ENCODE peak calls at places on chromosomes 4 and X, in seven cellular contexts. M is stimulated activated CD4-positive, alpha-beta T cell treated with anti-CD3 and anti-CD28 coated beads, TNF-alpha, amount 100 ng/mL, for 24 hours; I is amygdala; E is KG1; K is thyroid gland; J is CD8-positive, alpha-beta memory T cell; Q is AG10803. X is an unnamed sample.

GRCh38 chr4:178917756-178918155 is 1475.5 kb upstream of the AGA start:
- DNase-seq in E (no peak), I (no peak), M (no peak), J (no peak), K (no peak), Q (no peak), X (no peak)

GRCh38 chr4:186486172-186486571 is 69.2 kb downstream of the MTNR1A start:
- DNase-seq in E (no peak), M (no peak), J (no peak), K (peak; percentile 13), Q (peak; percentile 41), I (no peak), X (no peak)

GRCh38 chrX:36916941-36917340 is 91.2 kb upstream of the FAM47C start:
- DNase-seq in Q (no peak), E (no peak), I (no peak), M (no peak), J (no peak), K (no peak), X (no peak)

GRCh38 chrX:54246866-54247265 is 63.8 kb upstream of the FAM120C start:
- DNase-seq in J (no peak), M (no peak), I (no peak), K (no peak), Q (peak; percentile 36), E (no peak), X (no peak)

GRCh38 chr4:156788782-156789181 is 182.8 kb downstream of the PDGFC start:
- DNase-seq in I (no peak), Q (no peak), M (no peak), J (no peak), E (no peak), K (no peak), X (no peak)

GRCh38 chr4:85372986-85373385 is 102.0 kb upstream of the ARHGAP24 start:
- DNase-seq in M (no peak), I (no peak), Q (no peak), K (no peak), E (no peak), J (no peak), X (no peak)

GRCh38 chrX:27964432-27964831 is 16.8 kb downstream of the DCAF8L1 start:
- DNase-seq in K (no peak), E (no peak), M (no peak), Q (no peak), J (no peak), I (no peak), X (no peak)

GRCh38 chr4:112519689-112520597 is 4.0 kb upstream of the NEUROG2 start:
- DNase-seq in Q (no peak), I (no peak), M (no peak), J (no peak), K (no peak), E (no peak), X (no peak)

GRCh38 chrX:70434914-70435586 is 9.6 kb upstream of the DLG3 start:
- DNase-seq in J (no peak), K (no peak), M (no peak), I (no peak), Q (peak; percentile 16), E (no peak), X (peak; percentile 68)

GRCh38 chr4:140721088-140721421 is 35.1 kb downstream of the TBC1D9 start:
- DNase-seq in I (no peak), K (no peak), J (no peak), E (no peak), M (no peak), Q (no peak), X (no peak)

GRCh38 chr4:100095729-100096595 is 94.3 kb downstream of the DDIT4L start:
- DNase-seq in Q (peak; percentile 76), E (no peak), I (no peak), J (peak; percentile 22), K (peak; percentile 49), M (peak; percentile 27), X (peak; percentile 75)

GRCh38 chr4:66794635-66795034 is 750.7 kb downstream of the CENPC start:
- DNase-seq in J (no peak), M (no peak), K (no peak), Q (no peak), I (no peak), E (no peak), X (no peak)

GRCh38 chrX:66728818-66729271 is 90.0 kb upstream of the EDA2R start:
- DNase-seq in I (peak; percentile 2), E (peak; percentile 11), Q (peak; percentile 71), M (peak; percentile 11), J (peak; percentile 38), K (peak; percentile 47), X (peak; percentile 68)

GRCh38 chr4:17280266-17280665 is 231.6 kb downstream of the QDPR start:
- DNase-seq in I (no peak), E (no peak), M (no peak), Q (no peak), J (no peak), K (no peak), X (peak; percentile 4)

GRCh38 chrX:40171513-40172168 is 73.9 kb upstream of the BCOR start:
- DNase-seq in K (peak; percentile 57), M (no peak), J (no peak), I (no peak), E (no peak), Q (peak; percentile 58), X (peak; percentile 26)

GRCh38 chr4:73662709-73663546 is 42.7 kb upstream of the RASSF6 start:
- DNase-seq in M (no peak), I (no peak), K (no peak), J (no peak), E (peak; percentile 49), Q (peak; percentile 74), X (peak; percentile 57)

GRCh38 chrX:125198546-125198945 is 121.1 kb upstream of the TEX13C start:
- DNase-seq in Q (no peak), M (no peak), K (no peak), J (no peak), I (no peak), E (no peak), X (no peak)

GRCh38 chrX:7146026-7146702 is 1.3 kb upstream of the STS start:
- DNase-seq in K (no peak), J (no peak), M (no peak), Q (no peak), I (no peak), E (no peak), X (no peak)

GRCh38 chr4:174764105-174764729 is 64.8 kb downstream of the GLRA3 start:
- DNase-seq in M (no peak), K (no peak), J (no peak), E (no peak), Q (peak; percentile 62), I (no peak), X (peak; percentile 37)

GRCh38 chr4:5635826-5636196 is 72.5 kb downstream of the EVC2 start:
- DNase-seq in I (no peak), K (no peak), M (no peak), E (no peak), Q (peak; percentile 51), J (no peak), X (peak; percentile 89)

GRCh38 chr4:4788573-4788972 is 70.9 kb upstream of the MSX1 start:
- DNase-seq in I (no peak), J (no peak), Q (no peak), K (no peak), E (no peak), M (no peak), X (no peak)

GRCh38 chr4:82988323-82988832 is 22.2 kb downstream of the LIN54 start:
- DNase-seq in I (no peak), J (no peak), Q (peak; percentile 86), E (no peak), M (no peak), K (no peak), X (peak; percentile 91)

GRCh38 chrX:115650916-115651315 is 89.9 kb downstream of the PLS3 start:
- DNase-seq in M (no peak), I (no peak), K (peak; percentile 13), E (no peak), Q (peak; percentile 43), J (no peak), X (peak; percentile 17)

GRCh38 chr4:118968006-118968405 is 79.4 kb downstream of the SYNPO2 start:
- DNase-seq in I (peak; percentile 16), J (no peak), E (peak; percentile 42), K (peak; percentile 44), M (no peak), Q (peak; percentile 91), X (peak; percentile 64)

GRCh38 chr4:3525532-3526430 is 6.4 kb downstream of the LRPAP1 start:
- DNase-seq in K (no peak), J (no peak), Q (no peak), M (no peak), E (no peak), I (no peak), X (no peak)

GRCh38 chrX:143437439-143437838 is 79.8 kb downstream of the SPANXN3 start:
- DNase-seq in E (no peak), M (no peak), Q (no peak), I (no peak), K (no peak), J (no peak), X (no peak)

GRCh38 chrX:37380920-37381319 is 31.8 kb downstream of the PRRG1 start:
- DNase-seq in Q (peak; percentile 21), M (no peak), I (no peak), K (no peak), E (no peak), J (no peak), X (peak; percentile 54)

GRCh38 chr4:181569553-181569952 is 673.6 kb upstream of the TENM3 start:
- DNase-seq in M (no peak), I (no peak), J (no peak), E (peak; percentile 3), Q (peak; percentile 59), K (no peak), X (peak; percentile 56)

GRCh38 chr4:158826882-158827281 is 58.1 kb downstream of the FNIP2 start:
- DNase-seq in I (no peak), M (no peak), Q (no peak), K (peak; percentile 40), J (no peak), E (no peak), X (no peak)

GRCh38 chr4:52051615-52052474 is 741 bp downstream of the SPATA18 start:
- DNase-seq in K (peak; percentile 27), J (no peak), E (no peak), Q (peak; percentile 91), I (peak; percentile 19), M (no peak), X (peak; percentile 1)

X was measured in HFFc6.